ENCODE peak calls at places on chromosomes 3 and 15, in four cellular contexts. O is K562, U is HepG2, B is SK-N-SH. C is an unnamed sample.

GRCh38 chr3:9617736-9618135 is 31.6 kb upstream of the MTMR14 start:
- DNase-seq in B (no peak), U (no peak), O (no peak), C (no peak)

GRCh38 chr15:85754993-85755392 is 39.7 kb downstream of the KLHL25 start:
- DNase-seq in O (no peak), U (no peak), B (peak; percentile 68), C (no peak)

GRCh38 chr15:34999906-35000305 is 11.8 kb upstream of the ZNF770 start:
- DNase-seq in B (no peak), O (no peak), U (no peak), C (no peak)

GRCh38 chr15:54150255-54150654 is 172.0 kb downstream of the UNC13C start:
- DNase-seq in U (no peak), B (no peak), O (no peak), C (no peak)

GRCh38 chr3:48314542-48314941 is 18.9 kb downstream of the SPINK8 start:
- DNase-seq in B (no peak), U (no peak), O (no peak), C (no peak)

GRCh38 chr3:142633073-142633472 is 36.9 kb downstream of the PLS1 start:
- DNase-seq in U (no peak), B (no peak), O (no peak), C (no peak)

GRCh38 chr15:41332788-41333527 is at the start of gene NUSAP1:
- DNase-seq in O (no peak), B (no peak), U (peak; percentile 38), C (peak; percentile 30)

GRCh38 chr3:73572371-73572770 is 52.4 kb downstream of the PDZRN3 start:
- DNase-seq in O (no peak), B (no peak), U (no peak), C (peak; percentile 21)

GRCh38 chr15:48177383-48177874 is 666 bp downstream of the MYEF2 start:
- DNase-seq in O (no peak), B (peak; percentile 11), U (no peak), C (peak; percentile 19)

GRCh38 chr3:105614288-105615030 is 247.8 kb downstream of the ALCAM start:
- DNase-seq in O (peak; percentile 36), U (no peak), B (no peak), C (no peak)

GRCh38 chr3:47515100-47515499 is 1.6 kb upstream of the ELP6 start:
- DNase-seq in U (no peak), O (no peak), B (no peak), C (no peak)

GRCh38 chr15:23565395-23566069 is at the start of gene MKRN3:
- DNase-seq in B (peak; percentile 70), U (peak; percentile 44), O (peak; percentile 83), C (no peak)

GRCh38 chr3:25592510-25592968 is 72.2 kb downstream of the TOP2B start:
- DNase-seq in B (no peak), O (peak; percentile 45), U (peak; percentile 74), C (peak; percentile 22)

GRCh38 chr15:62362144-62362543 is 197.1 kb upstream of the C2CD4B start:
- DNase-seq in B (no peak), O (no peak), U (no peak), C (no peak)

GRCh38 chr3:125129512-125129962 is 73.7 kb upstream of the HEG1 start:
- DNase-seq in O (no peak), U (peak; percentile 59), B (no peak), C (no peak)

DNA sequence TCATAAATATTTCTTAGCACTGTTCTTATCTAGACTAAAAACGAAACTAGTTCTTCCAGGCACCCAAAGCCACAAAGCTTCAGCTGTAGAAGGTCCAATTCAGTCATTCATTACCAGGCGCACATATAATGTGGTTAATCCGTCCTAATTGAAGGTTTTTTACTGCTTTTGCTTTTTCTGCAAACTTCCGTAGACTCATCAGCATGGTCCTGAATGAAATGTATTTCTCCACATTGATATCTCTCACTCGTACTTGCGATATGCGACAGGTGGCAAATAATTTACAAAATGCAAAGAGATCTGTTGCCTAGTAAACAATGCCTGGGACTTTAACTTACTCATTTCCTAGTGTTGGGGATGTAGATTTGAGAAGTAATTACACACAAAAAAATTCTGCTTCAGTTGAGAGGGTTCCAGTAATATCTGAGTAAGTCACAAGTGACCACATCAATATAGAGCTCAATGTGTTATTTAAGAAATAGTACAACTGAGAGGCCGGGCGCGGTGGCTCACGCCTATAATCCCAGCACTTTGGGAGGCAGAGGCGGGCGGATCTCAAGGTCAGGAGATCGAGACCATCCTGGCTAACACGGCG is 75.0 kb upstream of the MBNL1 start:
- DNase-seq in U (no peak), O (no peak), B (no peak), C (no peak)
- TF ChIP-seq FOXM1 in U (no peak), O (no peak), B (no peak), C (no peak)

DNA sequence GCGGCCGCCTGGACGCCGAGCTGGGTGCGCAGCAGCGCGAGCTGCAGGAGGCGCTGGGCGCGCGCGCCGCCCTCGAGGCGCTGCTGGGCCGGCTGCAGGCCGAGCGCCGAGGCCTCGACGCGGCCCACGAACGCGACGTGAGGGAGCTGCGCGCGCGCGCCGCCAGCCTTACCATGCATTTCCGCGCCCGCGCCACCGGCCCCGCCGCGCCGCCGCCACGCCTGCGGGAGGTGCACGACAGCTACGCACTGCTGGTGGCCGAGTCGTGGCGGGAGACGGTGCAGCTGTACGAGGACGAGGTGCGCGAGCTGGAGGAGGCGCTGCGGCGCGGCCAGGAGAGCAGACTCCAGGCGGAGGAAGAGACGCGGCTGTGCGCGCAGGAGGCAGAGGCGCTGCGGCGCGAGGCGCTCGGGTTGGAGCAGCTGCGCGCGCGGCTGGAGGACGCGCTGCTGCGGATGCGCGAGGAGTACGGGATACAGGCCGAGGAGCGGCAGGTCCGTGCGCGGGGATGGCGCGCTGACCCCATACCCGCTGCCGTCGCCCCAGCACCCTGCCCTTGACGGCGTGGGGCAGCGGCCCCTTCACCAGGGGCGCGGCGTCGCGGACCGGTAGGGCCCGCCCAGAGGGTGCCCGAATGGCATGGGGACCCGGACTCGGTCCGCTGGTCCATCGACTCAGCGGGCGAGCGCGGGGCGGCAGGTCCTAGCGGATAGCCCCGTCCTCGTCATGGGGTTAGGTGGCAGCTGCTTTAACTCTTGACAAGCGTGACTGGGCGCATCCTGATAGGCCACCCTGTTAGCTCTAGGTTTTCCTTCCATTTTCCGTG is 849 bp downstream of the SYNM start:
- DNase-seq in B (peak; percentile 79), O (no peak), U (no peak), C (no peak)
- TF ChIP-seq FOXM1 in B (no peak), O (no peak), U (no peak), C (no peak)

GRCh38 chr15:91950631-91951384 is 97.3 kb downstream of the SLCO3A1 start:
- DNase-seq in B (peak; percentile 45), U (no peak), O (no peak), C (no peak)

GRCh38 chr15:91956026-91956723 is 102.7 kb downstream of the SLCO3A1 start:
- DNase-seq in B (peak; percentile 57), U (no peak), O (no peak), C (no peak)

GRCh38 chr15:91952216-91952615 is 98.7 kb downstream of the SLCO3A1 start:
- DNase-seq in U (no peak), B (no peak), O (no peak), C (no peak)

GRCh38 chr15:91953432-91953831 is 99.9 kb downstream of the SLCO3A1 start:
- DNase-seq in O (no peak), B (no peak), U (no peak), C (no peak)

GRCh38 chr15:91954211-91954804 is 100.8 kb downstream of the SLCO3A1 start:
- DNase-seq in B (no peak), O (no peak), U (no peak), C (no peak)
- TF ChIP-seq FOXM1 in B (no peak), O (no peak), U (no peak), C (no peak)

DNA sequence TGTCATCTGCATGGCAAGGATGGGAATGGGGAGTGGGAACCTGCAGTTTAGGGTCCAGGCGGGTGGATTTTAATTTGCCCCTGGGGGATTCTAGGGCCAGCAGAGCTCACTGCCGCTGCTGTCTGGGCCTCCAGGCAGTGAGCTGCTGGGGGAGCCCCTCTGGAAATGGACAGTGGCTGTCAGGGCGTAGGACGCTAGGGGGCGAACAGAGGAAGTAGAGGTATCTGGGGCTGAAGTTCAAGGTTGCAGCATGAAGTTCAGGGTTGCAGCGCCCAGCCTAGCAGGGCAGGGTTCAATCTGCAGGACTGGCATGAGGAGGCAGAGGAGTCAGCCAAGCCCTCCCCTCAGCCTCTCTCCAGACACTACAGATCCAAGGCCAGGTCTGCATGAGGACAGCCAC is 49.5 kb downstream of the APBA2 start:
- DNase-seq in B (no peak), U (peak; percentile 58), O (peak; percentile 51), C (peak; percentile 16)
- TF ChIP-seq FOXM1 in B (no peak), U (no peak), O (no peak), C (no peak)

DNA sequence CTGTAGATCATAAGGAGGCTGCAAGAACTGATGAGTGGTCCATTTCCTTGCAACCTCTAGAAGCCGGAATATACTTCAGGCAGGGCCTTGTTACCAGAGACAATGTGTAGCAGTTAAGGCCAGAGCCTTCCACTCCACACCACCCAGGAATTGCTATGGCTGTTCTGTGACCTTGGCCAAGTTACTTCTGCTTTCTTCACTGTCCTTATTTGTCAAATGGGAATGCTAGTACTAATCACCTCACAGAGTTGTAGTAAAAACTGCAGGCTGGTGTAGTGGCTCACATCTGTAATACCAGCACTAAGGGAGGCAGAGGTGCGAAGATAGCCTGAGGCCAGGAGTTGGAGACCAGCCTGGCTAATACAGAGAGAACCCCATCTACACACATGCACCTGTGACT is 28.7 kb upstream of the RPN1 start:
- DNase-seq in B (no peak), U (no peak), O (no peak), C (no peak)
- TF ChIP-seq FOXM1 in B (no peak), U (no peak), O (no peak), C (no peak)

GRCh38 chr15:100725121-100726069 is 123.0 kb downstream of the ASB7 start:
- DNase-seq in O (no peak), B (peak; percentile 8), U (no peak), C (no peak)
- TF ChIP-seq FOXM1 in O (no peak), B (no peak), U (no peak), C (no peak)

GRCh38 chr15:89104172-89104564 is 15.9 kb downstream of the ABHD2 start:
- DNase-seq in B (no peak), U (no peak), O (no peak), C (no peak)
- TF ChIP-seq FOXM1 in B (no peak), U (no peak), O (no peak), C (no peak)

DNA sequence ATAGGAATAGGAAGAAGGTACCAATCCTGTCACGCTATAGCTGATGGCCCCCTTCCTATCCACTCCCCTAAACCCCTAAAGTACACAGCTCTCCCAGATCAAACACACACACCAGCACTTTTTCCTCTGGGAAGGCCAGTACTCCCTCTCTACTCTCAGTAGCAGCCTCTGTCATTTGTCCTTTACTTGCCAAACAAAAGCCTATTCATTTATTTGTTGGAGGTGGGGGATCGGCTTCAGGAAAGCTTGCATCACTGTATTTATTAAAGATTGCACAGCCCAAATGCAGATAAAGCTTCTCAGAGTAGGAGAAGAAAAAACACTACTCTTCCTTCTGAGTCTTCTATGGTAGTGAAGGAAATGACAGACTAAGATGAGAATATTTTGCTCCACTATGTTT is 429.7 kb upstream of the RASGRP1 start:
- DNase-seq in U (peak; percentile 34), B (no peak), O (no peak), C (no peak)
- TF ChIP-seq FOXM1 in U (no peak), B (no peak), O (no peak), C (no peak)

GRCh38 chr15:84099181-84099580 is 136.4 kb upstream of the GOLGA6L4 start:
- DNase-seq in O (no peak), U (no peak), B (no peak), C (no peak)
- TF ChIP-seq FOXM1 in O (no peak), U (no peak), B (no peak), C (no peak)

C was measured in HEK293T.